ENCODE peak calls at places on chromosomes 12 and 14, in ten cellular contexts. A is tibial artery; O is pancreas; V is CD8-positive, alpha-beta T cell; M is CD4-positive, CD25-positive, alpha-beta regulatory T cell; K is ascending aorta; C is fibroblast of lung; F is spleen; Y is Caco-2; P is CD8-positive, alpha-beta memory T cell. L is an unnamed sample.

GRCh38 chr12:96400631-96401060 is 407 bp upstream of the CDK17 start:
- DNase-seq in A (no peak), O (no peak), V (no peak), M (no peak), K (no peak), C (peak; percentile 58), F (no peak), Y (no peak), P (no peak), L (no peak)

GRCh38 chr12:66851134-66851533 is 172.3 kb upstream of the GRIP1 start:
- DNase-seq in A (no peak), O (no peak), V (no peak), M (no peak), K (no peak), C (no peak), F (no peak), Y (no peak), P (no peak), L (no peak)

GRCh38 chr14:104603623-104604401 is 760 bp downstream of the TMEM179 start:
- DNase-seq in A (peak; percentile 60), O (peak; percentile 76), V (no peak), M (no peak), K (no peak), C (no peak), F (no peak), Y (no peak), P (no peak), L (no peak)

GRCh38 chr14:98118749-98119148 is 1153.2 kb downstream of the BCL11B start:
- DNase-seq in A (no peak), O (no peak), V (no peak), M (no peak), K (no peak), C (no peak), F (no peak), Y (no peak), P (no peak), L (no peak)

GRCh38 chr14:51138353-51139103 is 43.6 kb upstream of the TRIM9 start:
- DNase-seq in A (no peak), O (no peak), V (no peak), M (no peak), K (no peak), C (no peak), F (no peak), Y (no peak), P (no peak), L (no peak)

GRCh38 chr14:26389646-26390508 is 208.0 kb downstream of the NOVA1 start:
- DNase-seq in A (no peak), O (no peak), V (no peak), M (no peak), K (no peak), C (peak; percentile 65), F (no peak), Y (no peak), P (no peak), L (no peak)

GRCh38 chr12:27025116-27025515 is 2.8 kb downstream of the MED21 start:
- DNase-seq in A (no peak), O (no peak), V (no peak), M (no peak), K (no peak), C (no peak), F (no peak), Y (no peak), P (no peak), L (no peak)

GRCh38 chr12:66960704-66961690 is 282.1 kb upstream of the GRIP1 start:
- DNase-seq in A (no peak), O (no peak), V (no peak), M (no peak), K (no peak), C (no peak), F (no peak), Y (no peak), P (no peak), L (no peak)

GRCh38 chr12:93098077-93098476 is 169.0 kb upstream of the EEA1 start:
- DNase-seq in A (no peak), O (no peak), V (peak; percentile 51), M (peak; percentile 35), K (peak; percentile 10), C (peak; percentile 53), F (peak; percentile 78), Y (peak; percentile 55), P (peak; percentile 42), L (peak; percentile 33)

GRCh38 chr14:74463697-74464096 is 29.4 kb downstream of the NPC2 start:
- DNase-seq in A (no peak), O (no peak), V (no peak), M (no peak), K (no peak), C (no peak), F (no peak), Y (no peak), P (no peak), L (no peak)

GRCh38 chr14:105890474-105891220 is 364.3 kb downstream of the TMEM121 start:
- DNase-seq in A (peak; percentile 59), O (peak; percentile 41), V (no peak), M (no peak), K (no peak), C (no peak), F (peak; percentile 67), Y (no peak), P (no peak), L (no peak)

GRCh38 chr14:103194256-103195045 is 71.2 kb downstream of the TNFAIP2 start:
- DNase-seq in A (no peak), O (no peak), V (no peak), M (no peak), K (no peak), C (peak; percentile 81), F (no peak), Y (no peak), P (no peak), L (peak; percentile 49)

GRCh38 chr14:100067971-100068959 is 3.0 kb downstream of the EVL start:
- DNase-seq in A (no peak), O (no peak), V (peak; percentile 76), M (peak; percentile 83), K (peak; percentile 34), C (no peak), F (peak; percentile 91), Y (no peak), P (peak; percentile 83), L (no peak)
- H3K4me3 ChIP-seq in A (no peak overlapping the region), O (no peak overlapping the region), V (peak overlapping the region; percentile 73), M (peak overlapping the region; percentile 100), K (no peak overlapping the region), C (no peak overlapping the region), F (peak overlapping the region; percentile 52), Y (no peak overlapping the region), P (peak overlapping the region; percentile 87), L (no peak overlapping the region)

DNA sequence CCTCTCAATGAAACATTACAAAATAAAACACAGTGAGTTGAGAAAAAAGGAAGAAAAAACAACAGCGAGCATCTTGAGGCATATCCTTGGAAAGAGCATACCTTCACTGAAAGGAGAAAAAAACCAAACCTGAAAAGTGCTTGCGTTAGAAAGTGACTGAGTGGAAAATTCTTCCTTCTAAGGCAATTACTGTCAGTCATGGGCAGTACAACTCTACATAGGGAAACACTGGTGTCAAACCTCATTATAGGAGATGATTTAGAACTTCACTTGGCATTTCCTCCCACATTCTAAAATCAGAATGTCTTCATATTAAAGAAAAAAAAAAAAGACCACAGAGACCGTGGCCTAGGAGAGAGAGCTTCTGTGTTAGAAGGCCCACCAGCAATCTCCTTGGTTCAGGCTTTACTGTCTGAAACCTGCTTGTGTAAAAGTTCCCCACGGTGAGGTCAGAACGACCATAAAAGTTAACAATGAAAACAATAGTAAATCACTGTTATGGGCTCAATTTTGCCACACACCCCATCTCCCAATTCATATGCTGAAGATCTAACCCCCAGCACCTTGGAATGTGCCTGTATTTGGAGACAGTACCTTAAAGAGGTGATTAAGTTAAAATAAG is 91.1 kb upstream of the CRY1 start:
- DNase-seq in A (no peak), O (no peak), V (no peak), M (no peak), K (no peak), C (no peak), F (no peak), Y (no peak), P (no peak), L (no peak)
- H3K4me1 ChIP-seq in A (no peaks in the 10 kb centered on the region), O (no peaks in the 10 kb centered on the region), V (peaks cover 2% of the 10 kb centered on the region), M (no peaks in the 10 kb centered on the region), K (no peaks in the 10 kb centered on the region), C (no peaks in the 10 kb centered on the region), F (no peaks in the 10 kb centered on the region), Y (no peaks in the 10 kb centered on the region), P (peaks cover 2% of the 10 kb centered on the region), L (no peaks in the 10 kb centered on the region)

DNA sequence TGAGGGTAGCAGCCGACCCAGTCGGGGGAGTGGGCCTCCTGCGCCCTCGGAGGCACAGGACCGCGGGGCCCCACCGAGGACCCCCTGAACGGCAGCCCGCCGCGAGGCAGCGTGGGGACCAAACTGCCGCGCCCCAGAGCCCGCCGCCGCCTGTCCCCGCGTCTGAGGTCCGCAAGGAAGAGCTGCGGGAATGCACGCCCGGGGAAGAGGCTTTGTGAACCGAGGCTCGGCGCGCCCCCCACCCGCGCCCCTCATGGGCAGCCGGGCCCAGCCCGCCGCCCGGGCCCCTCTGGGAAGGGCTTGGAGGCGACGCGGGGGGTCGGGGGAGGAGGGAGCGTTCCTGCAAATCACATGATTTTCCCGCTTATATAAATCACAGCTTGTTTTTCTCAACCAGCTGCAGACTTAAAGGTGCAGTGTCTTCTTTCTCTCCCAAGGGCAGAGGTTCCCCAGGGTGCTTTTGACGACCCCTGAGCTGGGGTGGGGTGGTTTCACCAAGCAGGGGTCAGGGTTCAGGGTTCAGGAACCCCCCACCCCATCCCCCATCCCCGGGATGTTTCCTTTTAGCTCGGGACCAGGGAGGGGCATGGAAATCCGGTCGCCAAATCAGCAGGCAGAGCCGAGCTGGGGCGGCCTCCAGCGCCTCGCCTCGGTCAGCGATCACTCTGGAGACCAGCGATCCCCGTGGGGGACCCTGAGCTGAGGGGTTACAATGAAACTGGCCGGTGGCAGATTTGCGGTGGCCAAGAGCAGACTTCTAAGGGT is 44.7 kb upstream of the ATP23 start:
- DNase-seq in A (peak; percentile 91), O (peak; percentile 82), V (no peak), M (no peak), K (no peak), C (peak; percentile 86), F (peak; percentile 86), Y (peak; percentile 59), P (no peak), L (peak; percentile 63)
- H3K4me3 ChIP-seq in A (peak overlapping the region; percentile 74), O (peak overlapping the region; percentile 62), V (peak overlapping the region; percentile 48), M (peak overlapping the region; percentile 62), K (peak overlapping the region; percentile 67), C (peak overlapping the region; percentile 57), F (peak overlapping the region; percentile 48), Y (peak overlapping the region; percentile 53), P (peak overlapping the region; percentile 18), L (peak overlapping the region; percentile 52)

GRCh38 chr14:95503365-95504134 is 12.9 kb downstream of the SYNE3 start:
- DNase-seq in A (no peak), O (no peak), V (no peak), M (no peak), K (no peak), C (no peak), F (peak; percentile 47), Y (no peak), P (no peak), L (no peak)

GRCh38 chr14:95500772-95501401 is 15.6 kb downstream of the SYNE3 start:
- DNase-seq in A (peak; percentile 82), O (no peak), V (no peak), M (no peak), K (no peak), C (peak; percentile 82), F (peak; percentile 49), Y (no peak), P (no peak), L (peak; percentile 63)

GRCh38 chr14:95500201-95500681 is 16.2 kb downstream of the SYNE3 start:
- DNase-seq in A (peak; percentile 61), O (no peak), V (no peak), M (no peak), K (no peak), C (no peak), F (peak; percentile 61), Y (no peak), P (no peak), L (no peak)

GRCh38 chr14:95504135-95505029 is 12.1 kb downstream of the SYNE3 start:
- DNase-seq in A (no peak), O (no peak), V (no peak), M (no peak), K (no peak), C (peak; percentile 85), F (peak; percentile 16), Y (no peak), P (no peak), L (no peak)

GRCh38 chr14:95502381-95502950 is 14.0 kb downstream of the SYNE3 start:
- DNase-seq in A (no peak), O (no peak), V (no peak), M (no peak), K (no peak), C (no peak), F (peak; percentile 59), Y (no peak), P (no peak), L (no peak)
- H3K4me1 ChIP-seq in A (peaks cover 45% of the 10 kb centered on the region), O (no peaks in the 10 kb centered on the region), V (peaks cover 24% of the 10 kb centered on the region), M (peaks cover 57% of the 10 kb centered on the region), K (peaks cover 10% of the 10 kb centered on the region), C (peaks cover 39% of the 10 kb centered on the region), F (peaks cover 92% of the 10 kb centered on the region), Y (peaks cover 55% of the 10 kb centered on the region), P (peaks cover 54% of the 10 kb centered on the region), L (peaks cover 4% of the 10 kb centered on the region)